ENCODE peak calls at places on chromosomes 7 and 10, in nine cellular contexts. N is Peyer's patch; T is HFF-Myc; R is tibial nerve; B is cardiac muscle cell; P is body of pancreas; F is CD8-positive, alpha-beta T cell; E is left ventricle myocardium inferior; W is epithelial cell of proximal tubule. V is an unnamed sample.

GRCh38 chr10:78541528-78542470 is 508.1 kb downstream of the RPS24 start:
- DNase-seq in N (peak), T (no peak), R (no peak), B (no peak), P (no peak), F (no peak), E (no peak), W (no peak), V (no peak)

GRCh38 chr10:58992830-58993460 is 183.5 kb upstream of the PHYHIPL start:
- DNase-seq in N (no peak), T (no peak), R (no peak), B (no peak), P (no peak), F (no peak), E (no peak), W (no peak), V (no peak)

GRCh38 chr7:48803250-48803649 is 121.1 kb upstream of the CDC14C start:
- DNase-seq in N (no peak), T (no peak), R (no peak), B (no peak), P (no peak), F (no peak), E (no peak), W (no peak), V (no peak)

GRCh38 chr7:9776900-9777299 is 1196.8 kb upstream of the PHF14 start:
- DNase-seq in N (no peak), T (no peak), R (no peak), B (peak), P (no peak), F (no peak), E (no peak), W (no peak), V (no peak)

GRCh38 chr7:99453105-99453504 is 12.9 kb downstream of the ATP5MF start:
- DNase-seq in N (no peak), T (no peak), R (no peak), B (no peak), P (no peak), F (no peak), E (peak), W (no peak), V (no peak)

GRCh38 chr10:106557951-106558733 is 606.4 kb downstream of the SORCS1 start:
- DNase-seq in N (no peak), T (peak), R (no peak), B (no peak), P (no peak), F (no peak), E (no peak), W (no peak), V (peak)

GRCh38 chr10:119299531-119299930 is 92.2 kb downstream of the GRK5 start:
- DNase-seq in N (no peak), T (no peak), R (no peak), B (peak), P (no peak), F (no peak), E (no peak), W (no peak), V (no peak)

GRCh38 chr7:81515009-81515408 is 254.8 kb downstream of the HGF start:
- DNase-seq in N (no peak), T (peak), R (no peak), B (no peak), P (no peak), F (no peak), E (no peak), W (no peak), V (no peak)

GRCh38 chr7:77444123-77444522 is 28.0 kb upstream of the GSAP start:
- DNase-seq in N (no peak), T (no peak), R (no peak), B (peak), P (no peak), F (no peak), E (no peak), W (no peak), V (no peak)

GRCh38 chr7:5083291-5083690 is 37.6 kb downstream of the RBAK start:
- DNase-seq in N (no peak), T (no peak), R (no peak), B (no peak), P (no peak), F (no peak), E (no peak), W (no peak), V (no peak)

GRCh38 chr10:86523348-86523747 is 1.8 kb upstream of the WAPL start:
- DNase-seq in N (no peak), T (no peak), R (no peak), B (peak), P (no peak), F (no peak), E (no peak), W (no peak), V (no peak)

GRCh38 chr7:142771353-142771723 is 568 bp downstream of the PRSS2 start:
- DNase-seq in N (no peak), T (no peak), R (no peak), B (no peak), P (no peak), F (no peak), E (no peak), W (no peak), V (no peak)

GRCh38 chr10:77398986-77399755 is 238.4 kb downstream of the KCNMA1 start:
- DNase-seq in N (no peak), T (no peak), R (no peak), B (peak), P (no peak), F (no peak), E (no peak), W (no peak), V (no peak)

GRCh38 chr7:107972986-107973385 is 30.0 kb downstream of the LAMB1 start:
- DNase-seq in N (no peak), T (no peak), R (peak), B (no peak), P (no peak), F (no peak), E (no peak), W (no peak), V (no peak)

GRCh38 chr7:5557920-5558401 is 134.3 kb upstream of the TNRC18 start:
- DNase-seq in N (peak), T (no peak), R (peak), B (peak), P (peak), F (no peak), E (peak), W (no peak), V (peak)

GRCh38 chr7:258476-259190 is 31.3 kb upstream of the FOXL3 start:
- DNase-seq in N (no peak), T (no peak), R (no peak), B (no peak), P (no peak), F (no peak), E (no peak), W (no peak), V (peak)

GRCh38 chr7:142954680-142955268 is 7.4 kb downstream of the KEL start:
- DNase-seq in N (no peak), T (no peak), R (no peak), B (no peak), P (no peak), F (no peak), E (no peak), W (no peak), V (no peak)

GRCh38 chr10:29617880-29618340 is 16.9 kb downstream of the SVIL start:
- DNase-seq in N (no peak), T (no peak), R (no peak), B (no peak), P (no peak), F (no peak), E (no peak), W (no peak), V (no peak)

GRCh38 chr10:48491422-48492139 is 113.3 kb downstream of the ARHGAP22 start:
- DNase-seq in N (no peak), T (no peak), R (no peak), B (no peak), P (no peak), F (no peak), E (no peak), W (no peak), V (no peak)

GRCh38 chr10:91123246-91123645 is 97.2 kb upstream of the PCGF5 start:
- DNase-seq in N (no peak), T (no peak), R (no peak), B (no peak), P (no peak), F (no peak), E (no peak), W (no peak), V (no peak)

GRCh38 chr7:111735661-111736323 is 173.5 kb upstream of the IMMP2L start:
- DNase-seq in N (peak), T (peak), R (peak), B (peak), P (peak), F (peak), E (no peak), W (no peak), V (peak)

GRCh38 chr7:157564518-157565177 is 227.8 kb downstream of the DNAJB6 start:
- DNase-seq in N (no peak), T (no peak), R (no peak), B (no peak), P (no peak), F (no peak), E (no peak), W (no peak), V (no peak)

GRCh38 chr7:92246363-92247101 is 758 bp downstream of the ANKIB1 start:
- DNase-seq in N (peak), T (no peak), R (no peak), B (peak), P (peak), F (peak), E (no peak), W (no peak), V (peak)

GRCh38 chr10:123746016-123746415 is 79.9 kb downstream of the GPR26 start:
- DNase-seq in N (peak), T (no peak), R (no peak), B (no peak), P (no peak), F (no peak), E (no peak), W (no peak), V (no peak)

GRCh38 chr10:26468291-26468690 is 30.1 kb downstream of the APBB1IP start:
- DNase-seq in N (no peak), T (no peak), R (no peak), B (no peak), P (no peak), F (no peak), E (no peak), W (peak), V (no peak)

GRCh38 chr7:133056370-133057238 is 25.3 kb downstream of the CHCHD3 start:
- DNase-seq in N (no peak), T (no peak), R (no peak), B (no peak), P (no peak), F (no peak), E (no peak), W (no peak), V (no peak)

GRCh38 chr10:50552771-50553535 is 70.8 kb downstream of the SGMS1 start:
- DNase-seq in N (peak), T (no peak), R (no peak), B (no peak), P (peak), F (peak), E (no peak), W (no peak), V (no peak)

GRCh38 chr7:140928491-140929309 is 4.0 kb upstream of the BRAF start:
- DNase-seq in N (no peak), T (no peak), R (no peak), B (no peak), P (no peak), F (no peak), E (no peak), W (no peak), V (no peak)

GRCh38 chr7:123285076-123285700 is 85.4 kb upstream of the SLC13A1 start:
- DNase-seq in N (no peak), T (no peak), R (no peak), B (no peak), P (no peak), F (no peak), E (no peak), W (no peak), V (no peak)

GRCh38 chr10:4270116-4270515 is 485.1 kb upstream of the KLF6 start:
- DNase-seq in N (no peak), T (no peak), R (peak), B (no peak), P (no peak), F (no peak), E (no peak), W (no peak), V (no peak)

GRCh38 chr7:8908889-8909288 is 475.5 kb downstream of the NXPH1 start:
- DNase-seq in N (no peak), T (no peak), R (no peak), B (no peak), P (no peak), F (no peak), E (no peak), W (no peak), V (no peak)

GRCh38 chr7:55898287-55898686 is 11.0 kb downstream of the ZNF713 start:
- DNase-seq in N (no peak), T (no peak), R (no peak), B (no peak), P (no peak), F (no peak), E (no peak), W (no peak), V (no peak)

GRCh38 chr10:10911471-10911921 is 106.2 kb upstream of the CELF2 start:
- DNase-seq in N (peak), T (peak), R (peak), B (peak), P (peak), F (no peak), E (peak), W (peak), V (peak)

GRCh38 chr10:71590786-71591350 is 128.7 kb downstream of the C10orf105 start:
- DNase-seq in N (no peak), T (no peak), R (no peak), B (no peak), P (no peak), F (no peak), E (no peak), W (no peak), V (no peak)

GRCh38 chr7:74082770-74083116 is 861 bp upstream of the LIMK1 start:
- DNase-seq in N (no peak), T (no peak), R (no peak), B (no peak), P (no peak), F (no peak), E (no peak), W (no peak), V (no peak)
- H3K4me3 ChIP-seq in N (peak), T (no peak), R (peak), B (no peak), P (no peak), F (no peak), E (peak), W (no peak), V (no peak)

GRCh38 chr10:34223658-34224057 is 591.4 kb downstream of the PARD3 start:
- DNase-seq in N (no peak), T (no peak), R (no peak), B (no peak), P (no peak), F (no peak), E (no peak), W (no peak), V (no peak)
- TF ChIP-seq CTCF in N (no peak), T (no peak), R (no peak), B (peak), P (no peak), F (no peak), E (no peak), W (peak), V (no peak)

GRCh38 chr7:2507208-2507916 is 12.2 kb upstream of the LFNG start:
- DNase-seq in N (no peak), T (no peak), R (no peak), B (no peak), P (no peak), F (no peak), E (no peak), W (no peak), V (no peak)

GRCh38 chr7:2508327-2509231 is 11.0 kb upstream of the LFNG start:
- DNase-seq in N (peak), T (peak), R (peak), B (no peak), P (peak), F (peak), E (peak), W (no peak), V (no peak)

GRCh38 chr7:2510130-2510776 is 9.3 kb upstream of the LFNG start:
- DNase-seq in N (peak), T (no peak), R (no peak), B (no peak), P (no peak), F (no peak), E (no peak), W (no peak), V (no peak)

GRCh38 chr7:2509298-2509906 is 10.2 kb upstream of the LFNG start:
- DNase-seq in N (no peak), T (no peak), R (no peak), B (no peak), P (no peak), F (peak), E (no peak), W (no peak), V (no peak)

DNA sequence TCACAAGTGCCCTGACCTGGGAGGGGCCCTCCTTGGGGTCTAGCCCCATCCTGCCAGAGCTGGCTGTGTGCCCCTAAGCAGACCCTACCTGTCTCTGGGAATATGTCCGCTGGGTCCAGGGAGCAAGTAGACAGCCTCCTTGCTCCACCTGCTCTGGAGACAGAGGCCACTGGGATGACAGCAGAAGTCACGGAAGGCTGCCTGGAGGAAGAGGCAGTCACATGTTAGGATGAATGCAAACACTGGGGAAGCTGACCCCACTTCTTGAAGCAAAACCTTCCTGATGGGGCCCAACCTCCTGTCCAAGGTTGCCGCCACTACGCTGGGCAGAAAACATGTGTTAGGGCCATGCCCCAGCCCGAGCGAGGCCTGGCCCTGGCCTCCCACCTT is 11.7 kb upstream of the LFNG start:
- DNase-seq in N (no peak), T (no peak), R (no peak), B (no peak), P (no peak), F (no peak), E (no peak), W (no peak), V (no peak)
- H3K4me3 ChIP-seq in N (no peak), T (no peak), R (no peak), B (no peak), P (no peak), F (peak), E (peak), W (no peak), V (peak)

GRCh38 chr10:88838766-88839165 is 12.9 kb downstream of the ANKRD22 start:
- DNase-seq in N (no peak), T (no peak), R (no peak), B (no peak), P (no peak), F (no peak), E (no peak), W (no peak), V (no peak)
- TF ChIP-seq CTCF in N (no peak), T (no peak), R (no peak), B (no peak), P (no peak), F (no peak), E (no peak), W (no peak), V (no peak)